ENCODE peak calls at places on chromosome 11, in seven cellular contexts. W, S, F, R, M, B and X are unnamed samples.

GRCh38 chr11:44999068-44999467 is 48.4 kb upstream of the TP53I11 start:
- DNase-seq in W (no peak), S (no peak), R (no peak), M (no peak), F (no peak), B (no peak), X (no peak)

GRCh38 chr11:26087095-26087935 is 244.6 kb upstream of the ANO3 start:
- DNase-seq in R (no peak), F (no peak), M (no peak), B (no peak), W (no peak), S (no peak), X (no peak)

GRCh38 chr11:46513934-46514342 is 79.9 kb downstream of the AMBRA1 start:
- DNase-seq in W (peak; percentile 20), B (peak; percentile 39), M (peak; percentile 56), S (no peak), R (peak; percentile 84), F (no peak), X (peak; percentile 62)

GRCh38 chr11:46906596-46906995 is 11.8 kb downstream of the LRP4 start:
- DNase-seq in S (no peak), R (peak; percentile 59), B (no peak), W (no peak), M (no peak), F (no peak), X (peak; percentile 42)

GRCh38 chr11:6298605-6299004 is 21.7 kb downstream of the CAVIN3 start:
- DNase-seq in M (no peak), W (peak; percentile 23), R (peak; percentile 58), S (peak; percentile 65), F (no peak), B (peak; percentile 29), X (peak; percentile 60)

GRCh38 chr11:68040121-68040956 is 1.5 kb downstream of the TCIRG1 start:
- DNase-seq in M (peak; percentile 75), W (peak; percentile 60), B (peak; percentile 68), F (peak; percentile 87), S (peak; percentile 87), R (peak; percentile 88), X (peak; percentile 77)

GRCh38 chr11:98453378-98453777 is 567.4 kb upstream of the CNTN5 start:
- DNase-seq in M (no peak), W (no peak), R (no peak), B (no peak), S (no peak), F (no peak), X (no peak)

GRCh38 chr11:96288915-96289314 is 54.1 kb downstream of the MAML2 start:
- DNase-seq in W (no peak), F (no peak), M (no peak), R (no peak), B (no peak), S (no peak), X (no peak)

GRCh38 chr11:57300785-57301184 is 24.0 kb downstream of the TNKS1BP1 start:
- DNase-seq in R (peak; percentile 35), W (no peak), S (no peak), F (peak; percentile 65), M (no peak), B (no peak), X (no peak)

GRCh38 chr11:74713686-74714085 is 17.5 kb downstream of the CHRDL2 start:
- DNase-seq in S (no peak), F (no peak), W (no peak), R (no peak), B (no peak), M (no peak), X (no peak)

GRCh38 chr11:92838655-92839334 is 130.7 kb upstream of the MTNR1B start:
- DNase-seq in F (no peak), W (no peak), B (no peak), M (no peak), S (no peak), R (no peak), X (no peak)

GRCh38 chr11:57290288-57290687 is 34.5 kb downstream of the TNKS1BP1 start:
- DNase-seq in W (peak; percentile 86), M (no peak), F (no peak), R (no peak), B (no peak), S (no peak), X (no peak)

GRCh38 chr11:11948242-11948947 is 60.0 kb downstream of the DKK3 start:
- DNase-seq in S (no peak), R (no peak), F (no peak), W (no peak), B (no peak), M (no peak), X (peak; percentile 32)

GRCh38 chr11:30254307-30255298 is 23.8 kb downstream of the FSHB start:
- DNase-seq in S (no peak), R (no peak), M (no peak), W (no peak), F (no peak), B (no peak), X (no peak)

GRCh38 chr11:97937501-97937900 is 1083.2 kb upstream of the CNTN5 start:
- DNase-seq in R (no peak), M (no peak), B (no peak), F (no peak), S (no peak), W (no peak), X (no peak)

GRCh38 chr11:17298302-17298701 is 21.8 kb downstream of the NUCB2 start:
- DNase-seq in R (no peak), F (no peak), S (no peak), M (no peak), B (no peak), W (no peak), X (no peak)

GRCh38 chr11:45168366-45169130 is 22.1 kb downstream of the PRDM11 start:
- DNase-seq in S (peak; percentile 66), W (no peak), B (no peak), F (peak; percentile 55), R (peak; percentile 33), M (no peak), X (no peak)

GRCh38 chr11:122207505-122207904 is 91.5 kb upstream of the BLID start:
- DNase-seq in F (no peak), W (no peak), M (peak; percentile 31), R (peak; percentile 54), S (no peak), B (no peak), X (peak; percentile 64)

GRCh38 chr11:9765320-9766101 is 101.6 kb downstream of the SWAP70 start:
- DNase-seq in F (peak; percentile 76), M (peak; percentile 57), R (peak; percentile 68), S (no peak), B (no peak), W (no peak), X (peak; percentile 55)

GRCh38 chr11:108025387-108026080 is 16.8 kb downstream of the CUL5 start:
- DNase-seq in M (no peak), F (no peak), R (no peak), S (no peak), B (no peak), W (no peak), X (no peak)

GRCh38 chr11:8285796-8286195 is 22.1 kb upstream of the LMO1 start:
- DNase-seq in F (peak; percentile 27), R (no peak), B (no peak), S (no peak), M (no peak), W (no peak), X (no peak)

GRCh38 chr11:9617960-9618359 is 44.5 kb downstream of the WEE1 start:
- DNase-seq in R (no peak), F (no peak), B (no peak), S (no peak), M (peak; percentile 40), W (no peak), X (no peak)

GRCh38 chr11:103586756-103587155 is 449.7 kb upstream of the DDI1 start:
- DNase-seq in W (no peak), S (no peak), B (no peak), R (no peak), F (no peak), M (no peak), X (no peak)

DNA sequence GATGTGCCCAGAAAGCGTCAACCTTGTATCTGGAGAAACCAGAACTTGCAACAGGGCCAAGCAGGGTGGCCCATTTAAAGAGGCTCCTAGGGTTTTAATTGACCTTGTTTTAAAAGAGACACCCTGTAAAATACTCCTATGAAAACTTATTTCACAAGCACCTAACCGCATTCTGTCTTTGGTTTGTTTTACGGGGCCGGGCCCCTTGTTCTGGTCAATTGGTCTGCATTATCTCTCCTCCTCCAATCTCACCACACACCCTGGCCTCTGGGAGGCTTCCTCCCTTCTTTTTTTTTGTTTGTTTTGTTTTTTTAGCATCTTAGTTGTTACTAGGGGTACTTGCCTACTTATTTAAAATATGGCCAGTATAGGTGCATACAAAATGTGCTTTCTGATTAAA is 4.7 kb downstream of the EHF start:
- DNase-seq in M (no peak), F (no peak), S (no peak), R (no peak), B (no peak), W (no peak), X (no peak)
- H3K4me1 ChIP-seq in M (no peaks in the 10 kb centered on the region), F (no peaks in the 10 kb centered on the region), S (no peaks in the 10 kb centered on the region), R (no peaks in the 10 kb centered on the region), B (peaks cover 26% of the 10 kb centered on the region), W (no peaks in the 10 kb centered on the region), X (peaks cover 16% of the 10 kb centered on the region)

GRCh38 chr11:88338223-88338661 is 706 bp upstream of the CTSC start:
- DNase-seq in F (peak; percentile 64), S (peak; percentile 73), W (peak; percentile 49), M (peak; percentile 48), B (peak; percentile 60), R (peak; percentile 76), X (peak; percentile 64)
- H3K4me1 ChIP-seq in F (peaks cover 3% of the 10 kb centered on the region), S (peaks cover 22% of the 10 kb centered on the region), W (peaks cover 2% of the 10 kb centered on the region), M (no peaks in the 10 kb centered on the region), B (peaks cover 7% of the 10 kb centered on the region), R (peaks cover 4% of the 10 kb centered on the region), X (no peaks in the 10 kb centered on the region)

GRCh38 chr11:128774593-128774992 is 80.7 kb downstream of the FLI1 start:
- DNase-seq in F (no peak), S (no peak), B (no peak), M (no peak), R (no peak), W (no peak), X (no peak)

GRCh38 chr11:128768876-128769275 is 75.0 kb downstream of the FLI1 start:
- DNase-seq in B (no peak), F (no peak), W (no peak), S (no peak), M (no peak), R (peak; percentile 45), X (no peak)

GRCh38 chr11:128767518-128767917 is 73.6 kb downstream of the FLI1 start:
- DNase-seq in R (no peak), F (no peak), W (no peak), S (no peak), B (no peak), M (no peak), X (no peak)

GRCh38 chr11:128772814-128773213 is 78.9 kb downstream of the FLI1 start:
- DNase-seq in W (peak; percentile 34), B (peak; percentile 65), F (peak; percentile 74), R (peak; percentile 81), M (peak; percentile 33), S (peak; percentile 81), X (no peak)

GRCh38 chr11:128771102-128771501 is 77.2 kb downstream of the FLI1 start:
- DNase-seq in F (no peak), M (no peak), R (no peak), B (no peak), S (no peak), W (no peak), X (no peak)
- H3K4me1 ChIP-seq in F (peaks cover 2% of the 10 kb centered on the region), M (no peaks in the 10 kb centered on the region), R (peaks cover 13% of the 10 kb centered on the region), B (no peaks in the 10 kb centered on the region), S (peaks cover 12% of the 10 kb centered on the region), W (no peaks in the 10 kb centered on the region), X (no peaks in the 10 kb centered on the region)

DNA sequence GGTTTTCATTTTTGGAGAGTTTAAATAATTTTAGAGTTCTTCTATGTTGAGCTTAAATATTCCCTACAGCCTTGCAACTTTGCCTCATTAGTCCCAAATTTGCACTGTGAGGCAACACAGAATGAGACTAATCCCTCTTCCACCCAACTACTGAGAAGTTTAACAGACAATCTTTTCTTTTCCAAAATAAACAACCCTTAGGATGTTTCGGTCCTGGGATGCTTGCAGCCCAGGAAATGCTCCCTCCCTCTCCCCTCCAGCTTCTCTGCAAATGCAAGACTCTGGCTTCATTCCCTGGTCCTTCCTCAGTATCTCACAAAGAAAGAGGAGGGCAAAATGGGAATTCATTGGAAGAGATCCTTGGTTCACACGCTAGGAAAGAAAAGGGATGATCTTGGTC is 222.5 kb downstream of the ST3GAL4 start:
- DNase-seq in M (no peak), B (no peak), S (no peak), W (no peak), F (no peak), R (no peak), X (no peak)
- H3K4me1 ChIP-seq in M (no peaks in the 10 kb centered on the region), B (no peaks in the 10 kb centered on the region), S (no peaks in the 10 kb centered on the region), W (no peaks in the 10 kb centered on the region), F (no peaks in the 10 kb centered on the region), R (no peaks in the 10 kb centered on the region), X (no peaks in the 10 kb centered on the region)